ENCODE peak calls at places on chromosomes 2 and 18, in five cellular contexts. O is brain microvascular endothelial cell; I is tibial artery; W is fibroblast of lung; L is CD8-positive, alpha-beta T cell. K is an unnamed sample.

GRCh38 chr2:147331790-147332419 is 512.9 kb upstream of the ACVR2A start:
- DNase-seq in L (peak; percentile 16), W (peak; percentile 26), I (no peak), O (peak; percentile 25), K (no peak)

GRCh38 chr2:170815746-170816498 is 765 bp upstream of the GAD1 start:
- DNase-seq in W (peak; percentile 35), L (peak; percentile 70), I (peak; percentile 77), O (peak; percentile 33), K (peak; percentile 50)

GRCh38 chr2:167550448-167550847 is 662.2 kb downstream of the XIRP2 start:
- DNase-seq in O (peak; percentile 2), W (peak; percentile 22), I (no peak), L (no peak), K (no peak)

GRCh38 chr2:108449410-108450200 is 599 bp downstream of the GCC2 start:
- DNase-seq in W (peak; percentile 33), O (peak; percentile 25), I (no peak), L (peak; percentile 34), K (peak; percentile 37)

GRCh38 chr2:137846993-137847392 is 117.3 kb upstream of the HNMT start:
- DNase-seq in O (no peak), I (no peak), W (no peak), L (no peak), K (no peak)

GRCh38 chr2:144382848-144383247 is 137.1 kb downstream of the ZEB2 start:
- DNase-seq in L (peak; percentile 26), I (no peak), W (peak; percentile 41), O (no peak), K (peak; percentile 4)

GRCh38 chr2:234911271-234911670 is 40.5 kb upstream of the SH3BP4 start:
- DNase-seq in I (no peak), L (no peak), W (peak; percentile 87), O (peak; percentile 30), K (no peak)

GRCh38 chr18:46842583-46842982 is 74.7 kb downstream of the PIAS2 start:
- DNase-seq in W (no peak), O (no peak), I (no peak), L (no peak), K (no peak)

GRCh38 chr2:11438555-11439080 is 27.3 kb downstream of the E2F6 start:
- DNase-seq in I (no peak), O (no peak), L (no peak), W (no peak), K (no peak)

GRCh38 chr2:28102455-28102874 is 211.9 kb downstream of the BABAM2 start:
- DNase-seq in L (no peak), W (peak; percentile 91), O (peak; percentile 47), I (no peak), K (no peak)

GRCh38 chr2:100272848-100273329 is 49.4 kb downstream of the LONRF2 start:
- DNase-seq in L (no peak), O (no peak), W (peak; percentile 25), I (peak; percentile 55), K (no peak)

GRCh38 chr18:59540819-59541218 is 156.4 kb downstream of the CCBE1 start:
- DNase-seq in O (peak; percentile 21), W (no peak), I (no peak), L (no peak), K (no peak)

GRCh38 chr2:172420096-172420671 is 7.2 kb upstream of the ITGA6 start:
- DNase-seq in O (no peak), L (no peak), I (no peak), W (no peak), K (no peak)

GRCh38 chr2:6372317-6372903 is 493.3 kb downstream of the CMPK2 start:
- DNase-seq in O (peak; percentile 92), I (no peak), W (peak; percentile 98), L (no peak), K (no peak)

GRCh38 chr18:41538751-41539150 is 416.3 kb upstream of the PIK3C3 start:
- DNase-seq in O (peak; percentile 0), W (no peak), I (no peak), L (no peak), K (no peak)

GRCh38 chr2:29463181-29463900 is 348.1 kb downstream of the CLIP4 start:
- DNase-seq in O (peak; percentile 64), I (no peak), W (peak; percentile 93), L (no peak), K (no peak)

GRCh38 chr2:22326250-22326649 is 1058.7 kb upstream of the KLHL29 start:
- DNase-seq in I (no peak), W (no peak), O (no peak), L (no peak), K (no peak)

GRCh38 chr2:5673148-5673860 is 18.9 kb upstream of the SOX11 start:
- DNase-seq in I (no peak), O (no peak), W (no peak), L (no peak), K (no peak)

GRCh38 chr2:120845281-120845680 is 109.6 kb downstream of the GLI2 start:
- DNase-seq in L (no peak), I (peak; percentile 83), O (no peak), W (peak; percentile 28), K (no peak)

GRCh38 chr18:36307513-36307912 is 10.0 kb downstream of the FHOD3 start:
- DNase-seq in I (no peak), O (no peak), W (peak; percentile 69), L (no peak), K (no peak)

GRCh38 chr2:72833084-72833714 is 7.4 kb upstream of the EXOC6B start:
- DNase-seq in W (no peak), L (no peak), O (no peak), I (no peak), K (peak; percentile 30)

GRCh38 chr2:77578354-77578753 is 56.2 kb upstream of the LRRTM4 start:
- DNase-seq in I (no peak), O (no peak), W (no peak), L (no peak), K (no peak)

GRCh38 chr2:195413944-195414343 is 243.1 kb upstream of the SLC39A10 start:
- DNase-seq in W (no peak), L (no peak), I (no peak), O (no peak), K (no peak)

GRCh38 chr2:195411219-195411687 is 245.8 kb upstream of the SLC39A10 start:
- DNase-seq in I (no peak), W (peak; percentile 96), O (peak; percentile 46), L (no peak), K (no peak)

GRCh38 chr2:195410272-195410671 is 246.8 kb upstream of the SLC39A10 start:
- DNase-seq in I (no peak), L (no peak), O (no peak), W (no peak), K (no peak)

GRCh38 chr2:195414479-195414878 is 242.5 kb upstream of the SLC39A10 start:
- DNase-seq in L (no peak), W (no peak), I (no peak), O (no peak), K (no peak)

GRCh38 chr2:195413422-195413821 is 243.6 kb upstream of the SLC39A10 start:
- DNase-seq in L (no peak), W (peak; percentile 77), I (no peak), O (no peak), K (no peak)
- H3K27ac ChIP-seq in L (no peak overlapping the region), W (no peak overlapping the region), I (no peak overlapping the region), O (no peak overlapping the region), K (no peak overlapping the region)

DNA sequence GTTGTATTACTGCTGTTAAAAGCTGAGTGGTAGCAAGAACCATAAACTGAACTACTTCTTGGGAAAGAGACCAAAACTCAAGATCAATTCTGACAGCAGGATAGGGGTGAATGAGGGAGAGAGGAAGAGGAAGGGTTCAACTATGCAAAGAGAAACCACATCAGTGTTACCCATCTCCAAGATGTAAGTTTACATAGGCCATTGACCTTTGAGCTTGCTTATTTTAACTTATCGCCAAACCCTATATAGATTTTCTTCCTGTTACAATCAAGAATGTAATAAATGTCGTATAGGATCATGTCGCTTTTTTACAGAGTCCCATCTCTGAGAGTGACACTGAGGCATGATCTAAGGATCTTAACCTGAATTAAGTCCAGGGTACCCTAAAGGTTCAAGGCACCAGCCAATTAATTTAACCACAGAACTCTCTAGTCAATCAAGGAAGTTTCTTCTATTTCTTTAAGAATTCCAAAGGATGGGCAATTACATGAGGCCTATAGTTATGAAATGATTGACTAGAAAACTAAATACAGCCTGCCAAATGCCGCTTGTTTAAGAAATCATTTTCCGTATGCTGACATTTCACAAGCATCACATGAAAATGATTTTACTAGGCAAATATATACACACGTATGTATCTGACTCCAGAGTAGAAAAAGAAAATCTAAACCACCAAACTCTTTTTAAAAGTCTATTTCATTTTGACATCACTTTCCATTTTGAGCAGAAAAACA is 11.8 kb downstream of the RND3 start:
- DNase-seq in L (no peak), I (no peak), W (no peak), O (no peak), K (no peak)
- H3K27ac ChIP-seq in L (no peak overlapping the region), I (peak overlapping the region; percentile 76), W (peak overlapping the region; percentile 53), O (peak overlapping the region; percentile 86), K (no peak overlapping the region)

DNA sequence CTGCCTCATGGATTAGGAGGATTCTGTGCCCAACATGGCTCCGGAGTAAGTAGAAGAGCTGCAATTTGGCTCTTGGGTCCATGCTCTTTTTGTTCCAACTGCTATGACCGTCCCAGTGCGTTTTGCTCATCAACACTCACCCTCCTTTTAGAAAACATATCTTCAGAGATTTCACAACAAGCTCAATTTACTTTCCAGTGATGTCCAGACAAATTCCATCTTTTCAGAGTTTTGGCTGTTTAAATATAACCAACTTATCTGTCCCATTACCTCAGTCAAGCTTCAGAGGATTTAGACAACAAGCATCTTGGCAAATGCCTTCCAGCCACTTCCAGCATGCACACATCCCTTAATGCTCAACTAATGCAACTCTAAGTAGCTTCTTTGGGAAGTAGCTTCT is 6.9 kb upstream of the SLC14A2 start:
- DNase-seq in W (no peak), I (no peak), O (no peak), L (no peak), K (no peak)
- H3K27ac ChIP-seq in W (no peak overlapping the region), I (peak overlapping the region; percentile 23), O (no peak overlapping the region), L (no peak overlapping the region), K (no peak overlapping the region)

GRCh38 chr2:217817466-217818292 is 185.1 kb downstream of the TNS1 start:
- DNase-seq in W (no peak), O (no peak), I (no peak), L (no peak), K (no peak)
- H3K27ac ChIP-seq in W (no peak overlapping the region), O (no peak overlapping the region), I (peak overlapping the region; percentile 64), L (no peak overlapping the region), K (no peak overlapping the region)

DNA sequence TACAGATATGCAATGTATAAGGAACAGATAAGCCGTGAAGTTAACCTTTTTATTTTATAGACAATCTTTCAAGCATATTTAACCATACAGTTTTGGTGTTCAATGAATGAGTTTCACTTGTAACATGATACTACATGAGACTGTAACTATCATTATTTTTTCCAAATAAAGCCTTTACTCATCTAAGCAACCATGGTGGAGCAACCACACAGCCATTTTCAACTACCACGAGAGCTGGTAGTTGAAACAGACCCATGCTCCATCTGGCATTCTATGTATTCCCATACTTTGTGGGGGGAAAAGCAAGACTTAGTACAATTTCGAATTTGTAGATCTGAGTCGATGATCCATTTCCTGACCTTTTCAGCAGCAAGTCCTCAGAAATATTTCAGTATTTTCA is 159.3 kb upstream of the RND3 start:
- DNase-seq in L (no peak), W (peak; percentile 30), I (no peak), O (no peak), K (no peak)
- H3K27ac ChIP-seq in L (no peak overlapping the region), W (no peak overlapping the region), I (no peak overlapping the region), O (no peak overlapping the region), K (no peak overlapping the region)

GRCh38 chr2:65075176-65075575 is 19.0 kb downstream of the CEP68 start:
- DNase-seq in I (no peak), W (no peak), O (no peak), L (no peak), K (no peak)
- H3K27ac ChIP-seq in I (peak overlapping the region; percentile 45), W (peak overlapping the region; percentile 49), O (peak overlapping the region; percentile 1), L (no peak overlapping the region), K (peak overlapping the region; percentile 43)